ENCODE peak calls at places on chromosomes 6 and 20, in nine cellular contexts. S, F, G, D, Z, P, Q, H and O are unnamed samples.

GRCh38 chr6:345747-346388 is 45.7 kb upstream of the IRF4 start:
- DNase-seq in H (peak; percentile 76), S (peak; percentile 66), G (no peak), Q (peak; percentile 64), F (no peak), D (no peak), Z (no peak), P (no peak), O (no peak)

GRCh38 chr20:2260250-2260649 is 35.6 kb upstream of the TGM3 start:
- DNase-seq in G (no peak), H (no peak), Q (no peak), Z (no peak), P (no peak), D (no peak), S (no peak), F (no peak), O (no peak)

GRCh38 chr6:136782021-136782770 is 10.1 kb downstream of the MAP3K5 start:
- DNase-seq in F (no peak), S (no peak), Q (peak; percentile 64), P (no peak), H (no peak), G (no peak), D (no peak), Z (no peak), O (no peak)

GRCh38 chr6:166780284-166780683 is 153.2 kb upstream of the RPS6KA2 start:
- DNase-seq in D (no peak), Q (no peak), F (no peak), S (peak; percentile 41), G (no peak), Z (no peak), P (no peak), H (no peak), O (no peak)

GRCh38 chr6:32082951-32083350 is 26.2 kb downstream of the TNXB start:
- DNase-seq in H (no peak), Q (peak; percentile 75), Z (no peak), F (no peak), P (no peak), D (no peak), G (no peak), S (peak; percentile 80), O (no peak)

GRCh38 chr6:99036672-99037071 is 88.9 kb upstream of the FBXL4 start:
- DNase-seq in Q (no peak), S (no peak), F (no peak), P (no peak), H (no peak), Z (no peak), D (no peak), G (no peak), O (no peak)

GRCh38 chr20:23060629-23061028 is 11.2 kb upstream of the THBD start:
- DNase-seq in P (no peak), D (no peak), G (no peak), S (no peak), H (no peak), Q (no peak), Z (no peak), F (no peak), O (no peak)

GRCh38 chr6:30844118-30844535 is 40.2 kb upstream of the DDR1 start:
- DNase-seq in H (no peak), F (no peak), D (no peak), P (peak; percentile 73), Z (no peak), G (no peak), S (no peak), Q (peak; percentile 74), O (no peak)

DNA sequence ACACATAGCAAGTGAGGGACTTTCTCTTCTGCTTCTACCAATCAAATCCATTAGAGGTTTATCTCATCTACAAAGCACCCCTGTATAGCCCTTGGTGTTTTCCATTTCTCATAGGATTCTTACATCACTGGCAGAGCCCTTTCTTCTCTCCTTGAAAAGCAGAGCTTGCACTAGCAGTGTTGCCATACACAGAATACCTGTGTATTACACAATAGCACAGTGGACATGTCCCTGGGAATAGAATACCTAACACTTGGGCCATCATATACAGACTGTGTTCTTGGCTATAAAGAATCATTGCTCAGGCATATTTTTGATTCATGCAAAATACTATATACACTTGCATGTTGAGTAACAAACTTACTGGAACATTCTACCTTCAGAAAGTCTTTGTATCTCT is 582.0 kb downstream of the KIF16B start:
- DNase-seq in P (no peak), S (no peak), Q (no peak), G (no peak), Z (no peak), D (no peak), H (no peak), F (no peak), O (no peak)
- H3K9me3 ChIP-seq in P (peaks cover 5% of the 10 kb centered on the region), S (peaks cover 6% of the 10 kb centered on the region), Q (no peaks in the 10 kb centered on the region), G (no peaks in the 10 kb centered on the region), Z (no peaks in the 10 kb centered on the region), D (no peaks in the 10 kb centered on the region), H (peaks cover 5% of the 10 kb centered on the region), F (no peaks in the 10 kb centered on the region), O (no peaks in the 10 kb centered on the region)

GRCh38 chr20:31489152-31489551 is 14.1 kb downstream of the REM1 start:
- DNase-seq in G (no peak), Q (no peak), P (no peak), S (no peak), Z (no peak), D (no peak), F (no peak), H (no peak), O (no peak)

GRCh38 chr20:31484001-31484400 is 8.9 kb downstream of the REM1 start:
- DNase-seq in H (peak; percentile 84), Q (no peak), D (no peak), G (peak; percentile 16), S (no peak), P (no peak), F (no peak), Z (no peak), O (no peak)

GRCh38 chr20:31488171-31488570 is 13.1 kb downstream of the REM1 start:
- DNase-seq in H (no peak), S (no peak), Q (no peak), Z (no peak), D (no peak), G (no peak), P (no peak), F (no peak), O (no peak)

GRCh38 chr20:31490752-31491151 is 15.7 kb downstream of the REM1 start:
- DNase-seq in Q (no peak), H (no peak), P (no peak), S (no peak), D (no peak), G (no peak), F (no peak), Z (no peak), O (no peak)

DNA sequence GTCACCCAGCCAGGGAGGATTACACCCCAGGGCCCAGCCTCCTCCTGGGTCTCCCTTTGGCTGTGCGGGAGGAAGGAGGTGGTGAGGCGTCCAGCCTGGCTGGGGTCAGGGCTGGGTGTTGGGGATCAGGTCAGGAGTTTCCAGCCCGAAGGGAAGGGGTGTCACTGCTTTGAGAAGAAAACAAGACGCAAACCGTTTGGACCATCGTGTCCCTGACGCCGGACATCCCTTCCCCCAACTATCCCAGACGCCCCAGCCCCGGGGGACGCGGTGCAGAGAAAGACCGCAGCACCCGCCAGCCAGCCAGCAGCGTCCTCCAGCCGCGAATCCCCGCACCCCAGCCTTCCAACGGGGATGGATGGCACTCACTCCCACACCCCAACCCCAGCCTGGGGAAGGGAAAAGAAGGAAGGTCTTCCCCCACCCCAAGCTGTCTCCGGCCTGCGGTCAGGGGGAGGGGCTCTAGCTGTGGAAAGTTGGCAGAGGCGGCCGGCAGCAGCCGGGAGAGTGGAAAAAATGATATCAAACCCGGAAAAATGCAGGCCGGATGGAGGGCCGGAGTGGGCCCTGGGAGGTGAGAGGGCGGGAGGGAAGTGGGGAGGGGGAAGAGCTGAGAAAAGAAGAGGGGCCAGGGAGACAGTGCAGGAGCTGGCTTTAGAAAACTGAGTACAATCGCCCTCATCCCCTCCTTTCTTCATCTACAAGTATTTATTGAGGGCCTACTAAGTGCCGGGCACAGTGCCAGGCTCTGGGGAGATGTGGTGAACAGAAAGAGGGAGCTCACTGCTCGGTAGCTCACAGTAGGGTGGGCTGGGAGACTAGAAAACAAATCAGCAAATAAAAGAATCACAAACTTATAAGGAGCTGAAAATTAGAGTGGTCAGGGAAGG is 10.6 kb downstream of the REM1 start:
- DNase-seq in D (no peak), P (no peak), Z (no peak), H (no peak), G (no peak), F (no peak), S (no peak), Q (peak; percentile 59), O (no peak)
- H3K9me3 ChIP-seq in D (no peaks in the 10 kb centered on the region), P (peaks cover 16% of the 10 kb centered on the region), Z (no peaks in the 10 kb centered on the region), H (no peaks in the 10 kb centered on the region), G (no peaks in the 10 kb centered on the region), F (no peaks in the 10 kb centered on the region), S (no peaks in the 10 kb centered on the region), Q (peaks cover 4% of the 10 kb centered on the region), O (no peaks in the 10 kb centered on the region)

DNA sequence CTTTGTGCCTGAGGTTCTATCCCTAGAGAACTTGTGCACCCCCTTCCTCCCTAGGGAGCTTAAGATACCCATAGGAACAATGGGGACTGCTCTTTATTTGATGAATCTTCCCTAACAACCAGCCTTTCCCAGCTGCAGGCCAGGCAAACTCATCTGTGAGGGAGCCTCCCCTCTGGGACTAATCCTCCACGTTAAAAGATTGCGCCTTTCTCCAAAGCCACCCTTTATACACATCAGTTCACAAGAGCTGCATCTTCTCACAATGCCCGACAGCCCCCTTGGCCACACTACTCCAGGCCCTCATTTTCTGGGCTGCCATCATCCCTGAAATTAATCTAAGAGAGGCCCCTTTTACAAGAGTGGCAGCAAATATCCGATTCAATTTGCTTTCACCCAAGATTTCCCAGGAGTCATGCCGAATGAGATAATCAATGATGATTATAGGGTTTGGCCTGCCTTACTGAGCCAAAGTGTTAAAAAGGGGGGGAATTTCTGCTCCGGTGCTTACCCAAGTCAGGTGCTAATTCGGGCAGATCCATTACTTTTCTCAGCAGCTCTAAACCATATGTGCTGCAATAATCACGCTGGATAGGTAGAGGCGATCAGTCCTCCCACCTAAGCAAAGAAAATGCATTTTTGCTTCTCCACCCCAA is 336.5 kb downstream of the KIF16B start:
- DNase-seq in S (no peak), D (no peak), Z (no peak), Q (no peak), H (no peak), F (no peak), G (no peak), P (peak; percentile 86), O (no peak)
- H3K9me3 ChIP-seq in S (peaks cover 36% of the 10 kb centered on the region), D (no peaks in the 10 kb centered on the region), Z (peaks cover 4% of the 10 kb centered on the region), Q (no peaks in the 10 kb centered on the region), H (peaks cover 35% of the 10 kb centered on the region), F (no peaks in the 10 kb centered on the region), G (peaks cover 2% of the 10 kb centered on the region), P (no peaks in the 10 kb centered on the region), O (no peaks in the 10 kb centered on the region)

GRCh38 chr20:59789641-59790040 is 143.8 kb downstream of the SYCP2 start:
- DNase-seq in G (no peak), S (no peak), F (no peak), Q (no peak), Z (no peak), P (no peak), D (no peak), H (no peak), O (no peak)

GRCh38 chr20:59792300-59792699 is 141.1 kb downstream of the SYCP2 start:
- DNase-seq in Z (no peak), G (no peak), S (no peak), F (no peak), D (no peak), Q (no peak), H (no peak), P (no peak), O (no peak)

GRCh38 chr20:59788196-59788735 is 145.2 kb downstream of the SYCP2 start:
- DNase-seq in G (no peak), D (no peak), H (no peak), P (no peak), Q (no peak), F (no peak), S (no peak), Z (no peak), O (no peak)

GRCh38 chr20:59788811-59789210 is 144.6 kb downstream of the SYCP2 start:
- DNase-seq in F (no peak), P (no peak), H (no peak), Q (no peak), G (no peak), S (no peak), Z (no peak), D (no peak), O (no peak)

GRCh38 chr20:59790388-59790787 is 143.0 kb downstream of the SYCP2 start:
- DNase-seq in D (no peak), Z (no peak), S (no peak), P (no peak), F (no peak), H (no peak), Q (peak; percentile 0), G (no peak), O (no peak)
- H3K9me3 ChIP-seq in D (peaks cover 6% of the 10 kb centered on the region), Z (peaks cover 15% of the 10 kb centered on the region), S (peaks cover 19% of the 10 kb centered on the region), P (peaks cover 6% of the 10 kb centered on the region), F (no peaks in the 10 kb centered on the region), H (peaks cover 10% of the 10 kb centered on the region), Q (no peaks in the 10 kb centered on the region), G (peaks cover under 1% of the 10 kb centered on the region), O (no peaks in the 10 kb centered on the region)